ENCODE peak calls at places on chromosome 3, in seven cellular contexts. B is heart right ventricle, D is GM10248, R is WTC11, E is glutamatergic neuron, Z is A549, N is RWPE1. K is an unnamed sample.

GRCh38 chr3:133983126-133983525 is 46.6 kb downstream of the SLCO2A1 start:
- DNase-seq in B (no peak), D (no peak), R (no peak), E (no peak), Z (no peak), N (no peak), K (no peak)

GRCh38 chr3:38177175-38177574 is 11.8 kb downstream of the OXSR1 start:
- DNase-seq in B (no peak), D (no peak), R (no peak), E (no peak), Z (no peak), N (no peak), K (no peak)

GRCh38 chr3:25547103-25547502 is 117.6 kb downstream of the TOP2B start:
- DNase-seq in B (no peak), D (no peak), R (no peak), E (no peak), Z (no peak), N (no peak), K (no peak)

GRCh38 chr3:108021131-108021530 is 69.7 kb downstream of the CD47 start:
- DNase-seq in B (no peak), D (no peak), R (no peak), E (no peak), Z (no peak), N (no peak), K (no peak)

GRCh38 chr3:14768881-14769280 is 49.9 kb upstream of the FGD5 start:
- DNase-seq in B (no peak), D (no peak), R (no peak), E (no peak), Z (no peak), N (no peak), K (no peak)

GRCh38 chr3:4314688-4315087 is 11.5 kb downstream of the SETMAR start:
- DNase-seq in B (no peak), D (no peak), R (no peak), E (no peak), Z (peak), N (no peak), K (no peak)

GRCh38 chr3:104596551-104596950 is 770.2 kb upstream of the ALCAM start:
- DNase-seq in B (no peak), D (peak), R (no peak), E (no peak), Z (peak), N (peak), K (peak)

GRCh38 chr3:14598143-14598569 is 53.4 kb upstream of the CCDC174 start:
- DNase-seq in B (no peak), D (peak), R (peak), E (no peak), Z (peak), N (peak), K (peak)

GRCh38 chr3:49294343-49294742 is 17.3 kb upstream of the C3orf62 start:
- DNase-seq in B (no peak), D (no peak), R (no peak), E (no peak), Z (no peak), N (no peak), K (no peak)

GRCh38 chr3:112042842-112043280 is 8.3 kb downstream of the TMPRSS7 start:
- DNase-seq in B (no peak), D (no peak), R (no peak), E (no peak), Z (peak), N (no peak), K (no peak)

GRCh38 chr3:184506579-184506978 is 55.0 kb upstream of the EPHB3 start:
- DNase-seq in B (no peak), D (no peak), R (no peak), E (no peak), Z (no peak), N (no peak), K (no peak)

GRCh38 chr3:78123058-78123457 is 1083.2 kb downstream of the ROBO2 start:
- DNase-seq in B (no peak), D (no peak), R (no peak), E (no peak), Z (no peak), N (no peak), K (no peak)
- TF ChIP-seq CTCF in B (no peak), D (no peak), R (no peak), E (no peak), Z (no peak), N (no peak), K (no peak)

DNA sequence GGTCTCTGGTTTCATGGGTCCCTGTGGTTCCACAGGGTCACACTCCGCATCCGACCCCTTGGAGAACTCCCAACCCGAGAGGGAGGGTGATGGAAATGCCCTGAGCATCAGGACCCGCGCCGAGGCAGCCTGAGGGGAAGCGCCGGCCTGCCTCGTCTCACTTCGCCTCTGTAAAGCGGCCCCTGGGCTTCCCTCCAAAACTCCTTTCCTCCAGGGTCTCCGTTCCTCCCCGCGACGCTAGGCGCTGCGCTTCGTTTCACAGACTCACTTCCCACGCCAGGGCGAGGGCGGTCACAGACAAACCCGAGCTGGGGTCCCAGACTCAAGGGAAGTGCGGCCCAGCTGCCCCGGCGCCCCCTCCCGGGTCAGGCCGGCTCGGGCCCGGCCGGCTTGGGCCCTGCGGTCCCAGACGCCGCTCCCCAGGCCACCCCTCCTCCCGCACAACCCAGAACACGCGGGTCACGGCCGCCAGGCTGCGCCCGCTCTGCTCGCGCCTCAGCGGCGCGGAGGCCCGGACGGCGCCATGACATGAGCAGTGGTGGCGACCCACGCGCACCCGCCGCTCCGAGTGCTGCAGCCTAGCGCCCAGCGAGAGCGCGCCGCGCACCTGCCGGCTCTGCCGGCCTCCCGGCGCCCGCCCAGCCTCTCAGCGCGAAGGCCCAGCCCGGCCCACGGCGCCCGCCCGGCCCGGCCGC is 619 bp downstream of the NUP210 start:
- DNase-seq in B (no peak), D (peak), R (peak), E (peak), Z (peak), N (no peak), K (peak)
- TF ChIP-seq CTCF in B (no peak), D (peak), R (no peak), E (no peak), Z (peak), N (no peak), K (no peak)

GRCh38 chr3:9226326-9226725 is 23.1 kb downstream of the SRGAP3 start:
- DNase-seq in B (no peak), D (no peak), R (no peak), E (no peak), Z (no peak), N (peak), K (no peak)
- TF ChIP-seq CTCF in B (no peak), D (no peak), R (no peak), E (no peak), Z (no peak), N (no peak), K (no peak)

GRCh38 chr3:170978335-170978745 is 48.2 kb downstream of the SLC2A2 start:
- DNase-seq in B (no peak), D (no peak), R (no peak), E (peak), Z (peak), N (no peak), K (no peak)
- TF ChIP-seq CTCF in B (no peak), D (no peak), R (no peak), E (no peak), Z (no peak), N (no peak), K (no peak)

GRCh38 chr3:172666181-172666872 is 44.5 kb downstream of the NCEH1 start:
- DNase-seq in B (no peak), D (no peak), R (no peak), E (no peak), Z (no peak), N (no peak), K (no peak)
- TF ChIP-seq CTCF in B (no peak), D (no peak), R (no peak), E (no peak), Z (no peak), N (no peak), K (no peak)

GRCh38 chr3:192183109-192183508 is 544.2 kb downstream of the FGF12 start:
- DNase-seq in B (no peak), D (no peak), R (no peak), E (no peak), Z (no peak), N (no peak), K (no peak)
- TF ChIP-seq CTCF in B (no peak), D (no peak), R (no peak), E (no peak), Z (no peak), N (no peak), K (no peak)

DNA sequence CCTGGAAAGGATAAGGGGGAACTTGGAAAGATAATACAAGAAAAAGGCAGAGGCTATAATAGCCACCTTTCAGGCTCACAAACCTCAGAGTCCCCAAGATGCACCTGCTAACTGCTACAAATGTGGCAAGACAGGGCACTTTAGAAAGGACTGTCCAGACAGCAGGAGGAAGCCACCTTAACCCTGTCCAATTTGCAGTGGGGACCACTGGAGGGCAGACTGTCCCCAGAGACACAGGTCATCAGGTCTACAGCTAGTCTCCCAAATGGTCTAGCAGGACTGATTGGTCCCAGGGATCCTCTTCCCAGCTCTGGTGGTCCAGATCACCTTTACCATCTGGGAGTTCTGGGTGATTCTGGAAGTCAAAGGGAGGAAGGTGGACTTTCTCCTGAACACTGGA is 882.5 kb upstream of the GBE1 start:
- DNase-seq in B (no peak), D (no peak), R (peak), E (no peak), Z (peak), N (no peak), K (no peak)
- TF ChIP-seq CTCF in B (no peak), D (no peak), R (no peak), E (no peak), Z (no peak), N (no peak), K (no peak)

DNA sequence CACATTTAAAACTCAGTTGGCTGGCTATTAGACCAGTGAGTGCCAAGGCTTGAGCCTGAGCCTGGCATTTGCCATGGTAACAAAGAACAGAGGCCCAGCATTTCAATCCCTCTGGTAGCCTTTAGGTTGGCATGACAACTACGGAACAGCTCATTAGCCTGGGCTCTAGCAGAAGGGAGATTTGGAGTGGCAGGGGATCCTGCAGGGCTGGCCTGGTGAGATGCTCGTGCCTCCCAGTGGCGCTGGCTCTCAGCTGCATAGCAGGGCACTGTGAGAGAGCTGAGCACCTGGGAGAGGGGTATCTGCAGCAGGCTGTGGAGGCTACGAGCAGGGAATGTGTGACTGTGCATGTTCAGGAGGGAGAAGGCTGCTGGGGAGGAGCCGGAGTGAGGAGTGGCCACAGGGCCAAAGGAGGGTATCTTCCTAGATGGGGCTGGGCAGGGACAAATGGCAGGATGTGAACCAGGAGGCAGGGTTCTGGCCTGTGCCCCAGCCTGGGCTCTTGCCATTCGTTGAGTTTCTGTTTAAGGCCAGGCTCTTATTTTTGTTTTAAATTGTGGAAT is 5.6 kb upstream of the ABTB1 start:
- DNase-seq in B (no peak), D (no peak), R (no peak), E (peak), Z (no peak), N (no peak), K (no peak)
- TF ChIP-seq CTCF in B (no peak), D (no peak), R (no peak), E (no peak), Z (no peak), N (no peak), K (no peak)

GRCh38 chr3:155639462-155640055 is 105.3 kb downstream of the PLCH1 start:
- DNase-seq in B (no peak), D (no peak), R (no peak), E (no peak), Z (no peak), N (no peak), K (no peak)

GRCh38 chr3:155640098-155640497 is 104.8 kb downstream of the PLCH1 start:
- DNase-seq in B (no peak), D (no peak), R (no peak), E (no peak), Z (no peak), N (no peak), K (no peak)

GRCh38 chr3:155634121-155634719 is 110.7 kb downstream of the PLCH1 start:
- DNase-seq in B (no peak), D (no peak), R (no peak), E (no peak), Z (no peak), N (no peak), K (no peak)

GRCh38 chr3:155637567-155637966 is 107.3 kb downstream of the PLCH1 start:
- DNase-seq in B (no peak), D (no peak), R (no peak), E (no peak), Z (no peak), N (no peak), K (no peak)
- TF ChIP-seq CTCF in B (no peak), D (no peak), R (no peak), E (no peak), Z (no peak), N (no peak), K (no peak)

GRCh38 chr3:11832964-11833621 is 13.6 kb downstream of the TAMM41 start:
- DNase-seq in B (no peak), D (no peak), R (no peak), E (no peak), Z (no peak), N (no peak), K (no peak)

GRCh38 chr3:11835028-11835639 is 11.6 kb downstream of the TAMM41 start:
- DNase-seq in B (no peak), D (no peak), R (no peak), E (no peak), Z (peak), N (peak), K (no peak)
- TF ChIP-seq CTCF in B (no peak), D (peak), R (no peak), E (peak), Z (peak), N (peak), K (peak)

K was measured in GM20000.